ENCODE peak calls at places on chromosomes 13 and 19, in eight cellular contexts. N, K, I, W, B, R, Q and P are unnamed samples. For H3K36me3, the result is how much of the 10 kb centered on the place peaks cover.

GRCh38 chr13:31846984-31847752 is 107.8 kb downstream of the RXFP2 start:
- DNase-seq in N (peak), K (peak), I (peak), W (no peak), B (no peak), R (no peak), Q (peak), P (no peak)

GRCh38 chr13:114132419-114133121 is at the start of gene RASA3:
- DNase-seq in N (peak), K (peak), I (peak), W (peak), B (peak), R (peak), Q (peak), P (no peak)

GRCh38 chr13:79267560-79267959 is 138.5 kb downstream of the RBM26 start:
- DNase-seq in N (no peak), K (no peak), I (no peak), W (no peak), B (no peak), R (no peak), Q (no peak), P (no peak)

GRCh38 chr19:7931221-7932061 is 5.5 kb upstream of the CTXN1 start:
- DNase-seq in N (no peak), K (no peak), I (no peak), W (peak), B (no peak), R (no peak), Q (no peak), P (no peak)

GRCh38 chr13:46165485-46166220 is 16.3 kb downstream of the LCP1 start:
- DNase-seq in N (no peak), K (no peak), I (no peak), W (no peak), B (no peak), R (no peak), Q (no peak), P (no peak)

GRCh38 chr19:39139305-39140194 is 14.0 kb downstream of the PAK4 start:
- DNase-seq in N (peak), K (no peak), I (no peak), W (no peak), B (peak), R (no peak), Q (no peak), P (no peak)

GRCh38 chr19:13621413-13621812 is 115.1 kb upstream of the CACNA1A start:
- DNase-seq in N (peak), K (no peak), I (peak), W (no peak), B (no peak), R (no peak), Q (no peak), P (peak)

GRCh38 chr19:10113964-10114650 is 2.6 kb downstream of the P2RY11 start:
- DNase-seq in N (no peak), K (no peak), I (no peak), W (no peak), B (no peak), R (no peak), Q (no peak), P (no peak)

GRCh38 chr13:23632741-23633140 is 62.5 kb downstream of the TNFRSF19 start:
- DNase-seq in N (no peak), K (no peak), I (no peak), W (no peak), B (no peak), R (no peak), Q (no peak), P (no peak)

GRCh38 chr19:7869453-7869909 is 4.7 kb downstream of the PRR36 start:
- DNase-seq in N (peak), K (no peak), I (peak), W (peak), B (peak), R (peak), Q (peak), P (no peak)

GRCh38 chr13:21613791-21614190 is 9.8 kb upstream of the MICU2 start:
- DNase-seq in N (no peak), K (no peak), I (no peak), W (no peak), B (no peak), R (no peak), Q (no peak), P (no peak)

GRCh38 chr19:24048261-24048660 is 38.7 kb upstream of the ZNF254 start:
- DNase-seq in N (no peak), K (no peak), I (no peak), W (no peak), B (no peak), R (no peak), Q (no peak), P (no peak)

GRCh38 chr13:111907341-111907880 is 159.5 kb upstream of the SOX1 start:
- DNase-seq in N (no peak), K (no peak), I (no peak), W (no peak), B (no peak), R (no peak), Q (no peak), P (no peak)

GRCh38 chr19:7642295-7643046 is 5.6 kb downstream of the STXBP2 start:
- DNase-seq in N (no peak), K (no peak), I (no peak), W (no peak), B (no peak), R (no peak), Q (no peak), P (no peak)

GRCh38 chr13:29105779-29106178 is 285.6 kb downstream of the MTUS2 start:
- DNase-seq in N (no peak), K (no peak), I (no peak), W (no peak), B (no peak), R (no peak), Q (no peak), P (no peak)

GRCh38 chr19:898663-899062 is 5.4 kb downstream of the RNU6-9 start:
- DNase-seq in N (no peak), K (no peak), I (no peak), W (no peak), B (no peak), R (no peak), Q (no peak), P (no peak)

GRCh38 chr13:92649140-92649813 is 577.3 kb upstream of the GPC6 start:
- DNase-seq in N (no peak), K (no peak), I (no peak), W (no peak), B (no peak), R (no peak), Q (no peak), P (no peak)

GRCh38 chr19:48553676-48554384 is 1.9 kb downstream of the SULT2B1 start:
- DNase-seq in N (peak), K (peak), I (peak), W (no peak), B (peak), R (peak), Q (peak), P (peak)

GRCh38 chr13:53138369-53139036 is 109.9 kb downstream of the OLFM4 start:
- DNase-seq in N (peak), K (peak), I (peak), W (no peak), B (no peak), R (no peak), Q (no peak), P (peak)

GRCh38 chr19:38158730-38159129 is 65.3 kb downstream of the DPF1 start:
- DNase-seq in N (no peak), K (no peak), I (no peak), W (no peak), B (no peak), R (no peak), Q (no peak), P (no peak)

GRCh38 chr19:9782282-9782681 is 13.7 kb upstream of the ZNF846 start:
- DNase-seq in N (no peak), K (no peak), I (no peak), W (no peak), B (no peak), R (no peak), Q (no peak), P (no peak)

GRCh38 chr19:51651216-51651846 is 4.7 kb upstream of the SIGLEC14 start:
- DNase-seq in N (peak), K (peak), I (no peak), W (no peak), B (no peak), R (no peak), Q (peak), P (no peak)

GRCh38 chr19:40279761-40280607 is 5.2 kb downstream of the AKT2 start:
- DNase-seq in N (no peak), K (no peak), I (no peak), W (no peak), B (no peak), R (no peak), Q (no peak), P (no peak)

DNA sequence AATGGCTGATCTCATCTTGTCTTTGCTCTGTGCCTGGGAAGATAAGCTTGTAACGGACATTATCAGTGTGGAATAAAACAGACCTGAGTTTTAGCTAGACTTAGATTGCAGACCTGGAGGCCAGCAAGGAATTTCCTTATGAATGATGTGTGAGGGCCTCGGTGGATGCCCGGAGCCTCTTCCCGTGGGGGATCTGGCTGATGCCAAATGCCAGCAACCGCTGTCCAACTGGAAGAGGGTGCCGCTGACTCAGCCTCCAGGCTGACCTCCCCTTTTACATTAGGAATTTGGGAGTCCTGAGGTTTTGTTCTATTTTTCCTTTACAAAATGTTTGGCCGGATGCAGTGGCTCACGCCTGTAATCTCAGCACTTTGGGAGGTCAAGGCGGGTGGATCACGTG is 19.6 kb upstream of the LILRA2 start:
- DNase-seq in N (no peak), K (no peak), I (no peak), W (no peak), B (no peak), R (no peak), Q (no peak), P (no peak)
- TF ChIP-seq CTCF in N (no peak), K (no peak), I (no peak), W (no peak), B (no peak), R (no peak), Q (no peak), P (no peak)

DNA sequence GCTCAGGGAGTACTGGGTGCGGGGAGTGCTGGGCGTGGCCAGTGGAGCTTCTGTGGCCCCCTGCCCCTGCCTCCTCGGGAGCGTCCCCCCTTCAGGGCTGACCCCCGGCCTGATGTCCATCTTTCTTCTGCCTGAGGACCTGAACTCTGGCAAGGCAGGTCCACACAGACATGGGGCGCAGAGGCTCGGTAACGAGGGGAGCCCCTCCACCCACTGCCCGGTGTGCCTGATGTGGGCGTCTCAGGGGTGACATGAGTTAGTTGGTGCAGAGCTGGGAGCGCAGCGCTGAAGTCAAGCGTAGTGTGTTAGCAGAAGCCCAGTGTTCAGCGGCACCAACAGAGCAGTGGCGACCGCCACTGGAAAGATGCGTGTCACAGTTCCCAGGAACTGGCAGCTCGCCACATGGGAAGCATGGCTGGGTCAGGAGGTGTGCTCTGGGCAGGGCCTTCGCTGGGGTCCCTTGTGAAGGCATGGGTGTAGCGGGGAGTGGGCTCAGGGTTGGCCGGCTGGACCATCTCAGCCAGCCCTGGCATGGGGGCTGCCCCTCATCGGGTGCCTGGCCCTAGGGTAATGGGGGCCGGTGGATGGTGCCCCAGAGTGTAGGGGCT is 11.5 kb downstream of the THOP1 start:
- DNase-seq in N (no peak), K (no peak), I (no peak), W (no peak), B (no peak), R (no peak), Q (no peak), P (no peak)
- H3K36me3 ChIP-seq in N (under half), K (half or more), I (half or more), W (under half), B (under half), R (under half), Q (under half), P (under half)

DNA sequence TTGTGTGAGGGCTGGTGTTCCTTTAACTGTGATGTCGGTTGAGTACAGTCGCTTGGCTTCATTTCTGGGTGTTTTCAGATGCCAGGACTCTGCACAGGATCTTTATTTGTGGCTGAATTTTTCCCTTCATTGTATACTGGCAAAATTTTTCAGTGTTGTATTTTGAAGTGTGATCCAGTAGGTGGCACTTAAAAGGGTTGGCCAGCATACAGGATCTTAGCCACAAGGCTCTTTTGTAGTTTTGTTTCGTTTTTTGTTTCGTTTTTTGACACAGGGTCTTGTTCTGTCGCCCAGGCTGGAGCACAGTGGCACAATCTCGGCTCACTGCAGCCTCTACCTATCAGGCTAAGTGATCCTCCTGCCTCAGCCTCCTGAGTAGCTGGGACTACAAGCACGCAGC is 8.7 kb downstream of the FCAR start:
- DNase-seq in N (no peak), K (no peak), I (no peak), W (no peak), B (no peak), R (no peak), Q (no peak), P (no peak)
- TF ChIP-seq CTCF in N (no peak), K (no peak), I (no peak), W (no peak), B (peak), R (no peak), Q (no peak), P (no peak)

DNA sequence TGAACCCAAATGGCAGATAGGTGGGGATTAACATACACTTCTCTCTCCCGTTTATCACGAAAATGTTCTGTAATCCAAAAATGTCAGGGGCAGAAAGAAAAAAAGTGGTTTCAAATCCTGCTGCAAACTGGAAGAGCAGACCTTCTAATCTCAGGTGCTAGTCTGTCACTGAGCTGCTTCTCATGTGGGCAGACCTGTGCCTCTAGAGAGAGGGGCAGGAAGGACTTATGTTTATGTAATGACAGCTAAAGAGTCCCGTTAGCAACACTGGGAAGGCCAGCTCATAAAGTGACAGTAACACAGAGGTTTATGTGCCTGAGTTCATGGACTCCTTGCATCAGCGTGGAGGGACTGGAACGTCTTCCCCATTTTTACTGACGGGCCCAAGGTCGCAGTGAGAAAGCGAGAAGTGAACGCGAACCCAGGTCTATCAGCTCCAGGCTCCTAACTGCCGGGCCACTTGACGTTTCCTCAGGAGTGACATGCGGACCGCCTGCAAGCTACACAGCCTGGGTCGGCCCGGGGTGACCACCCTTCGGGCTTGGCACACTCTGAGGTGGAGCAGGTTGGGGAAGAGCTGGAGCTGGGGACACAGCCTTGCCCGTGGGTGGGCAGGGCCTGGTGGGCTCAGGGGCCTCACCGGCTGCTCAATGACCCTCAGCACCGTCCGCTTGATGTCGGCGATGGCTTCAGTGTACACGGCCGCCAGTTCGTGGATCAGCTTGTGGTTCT is 9.6 kb upstream of the RSPH6A start:
- DNase-seq in N (no peak), K (no peak), I (no peak), W (no peak), B (no peak), R (no peak), Q (no peak), P (no peak)
- H3K36me3 ChIP-seq in N (under half), K (half or more), I (half or more), W (under half), B (under half), R (under half), Q (under half), P (under half)

GRCh38 chr13:105990256-105990958 is 545.1 kb downstream of the EFNB2 start:
- DNase-seq in N (no peak), K (no peak), I (no peak), W (no peak), B (no peak), R (no peak), Q (no peak), P (no peak)

GRCh38 chr13:105994340-105994739 is 541.1 kb downstream of the EFNB2 start:
- DNase-seq in N (no peak), K (no peak), I (no peak), W (no peak), B (no peak), R (no peak), Q (no peak), P (no peak)

GRCh38 chr13:105991131-105991530 is 544.3 kb downstream of the EFNB2 start:
- DNase-seq in N (no peak), K (no peak), I (no peak), W (no peak), B (no peak), R (no peak), Q (no peak), P (no peak)

GRCh38 chr13:105996391-105997028 is 539.0 kb downstream of the EFNB2 start:
- DNase-seq in N (no peak), K (no peak), I (no peak), W (no peak), B (no peak), R (no peak), Q (no peak), P (no peak)

GRCh38 chr13:105991622-105992254 is 543.7 kb downstream of the EFNB2 start:
- DNase-seq in N (peak), K (no peak), I (no peak), W (no peak), B (peak), R (no peak), Q (no peak), P (no peak)
- TF ChIP-seq CTCF in N (no peak), K (no peak), I (no peak), W (no peak), B (no peak), R (no peak), Q (no peak), P (no peak)

DNA sequence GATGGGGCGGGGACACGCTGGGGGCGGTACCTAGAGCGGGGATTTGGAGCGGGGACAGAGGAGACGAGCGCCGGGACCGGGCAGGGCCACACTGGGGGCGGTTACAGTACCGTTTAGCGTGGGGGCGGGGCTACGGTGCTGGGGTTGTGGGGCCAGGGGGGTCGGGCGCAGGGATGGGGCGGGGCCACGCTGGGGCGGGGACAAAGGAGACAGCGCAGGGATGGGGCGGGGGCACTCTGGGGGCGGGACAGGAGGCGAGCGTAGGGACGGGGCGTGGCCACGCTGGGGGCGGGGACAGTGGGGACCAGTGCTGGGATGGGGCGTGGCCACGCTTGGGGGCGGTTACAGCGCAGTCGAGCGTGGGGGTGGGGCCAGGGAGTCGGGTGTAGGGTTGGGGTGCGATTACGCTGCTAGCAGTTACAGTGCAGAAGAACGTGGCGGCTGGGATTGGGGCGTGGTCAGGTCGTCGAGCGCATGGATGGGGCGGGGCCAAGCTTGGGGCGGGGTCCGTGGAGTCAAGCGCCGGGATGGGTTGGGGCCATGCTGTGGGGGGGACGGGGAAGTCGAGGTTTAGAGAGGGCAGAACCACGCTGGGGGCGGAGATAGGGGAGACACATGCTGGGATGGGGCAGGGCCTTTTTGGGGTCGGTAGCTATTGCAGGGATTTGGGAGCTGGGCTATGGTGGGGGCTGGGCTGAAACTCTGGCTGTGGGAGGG is 660 bp downstream of the ALKBH7 start:
- DNase-seq in N (peak), K (peak), I (peak), W (peak), B (peak), R (peak), Q (peak), P (peak)
- H3K36me3 ChIP-seq in N (under half), K (under half), I (under half), W (under half), B (under half), R (under half), Q (under half), P (under half)

GRCh38 chr13:112934075-112934474 is 34.9 kb upstream of the MCF2L start:
- DNase-seq in N (no peak), K (no peak), I (no peak), W (no peak), B (no peak), R (no peak), Q (no peak), P (no peak)
- TF ChIP-seq CTCF in N (no peak), K (no peak), I (no peak), W (no peak), B (no peak), R (no peak), Q (no peak), P (no peak)

DNA sequence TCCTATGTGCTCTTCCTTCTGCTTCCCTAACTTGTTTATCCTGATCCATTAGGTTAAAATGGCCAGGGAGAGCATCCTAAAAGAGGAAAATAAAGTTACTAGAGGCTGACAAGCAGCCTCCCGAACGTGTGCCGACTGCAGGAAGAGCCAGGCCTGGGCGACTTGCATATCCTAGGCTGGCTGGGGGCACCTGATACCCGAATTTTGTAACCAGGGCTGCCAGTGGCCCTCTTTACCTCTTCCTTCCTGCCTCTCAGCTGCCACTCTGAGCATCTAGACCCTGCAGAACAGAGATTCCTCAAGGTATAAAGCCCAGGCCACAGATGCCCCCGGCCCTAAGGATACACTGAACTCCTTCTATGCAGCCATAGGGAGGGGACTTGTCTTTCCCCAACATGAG is 48.5 kb upstream of the KATNAL1 start:
- DNase-seq in N (no peak), K (no peak), I (no peak), W (no peak), B (no peak), R (no peak), Q (no peak), P (no peak)
- H3K36me3 ChIP-seq in N (under half), K (under half), I (under half), W (under half), B (under half), R (under half), Q (under half), P (under half)